ENCODE peak calls at places on chromosomes 5 and 9, in four cellular contexts. G, O, W and N are unnamed samples.

GRCh38 chr5:73122875-73123810 is 2.8 kb downstream of the TMEM171 start:
- DNase-seq in O (peak; percentile 77), W (no peak), G (no peak), N (no peak)

GRCh38 chr5:6823996-6824395 is 110.8 kb downstream of the TENT4A start:
- DNase-seq in G (no peak), O (no peak), W (no peak), N (no peak)

GRCh38 chr9:68669189-68669588 is 35.9 kb upstream of the PIP5K1B start:
- DNase-seq in O (no peak), G (no peak), W (no peak), N (no peak)

GRCh38 chr5:142053434-142054253 is 40.8 kb upstream of the GNPDA1 start:
- DNase-seq in O (peak; percentile 64), G (no peak), W (no peak), N (peak; percentile 14)

GRCh38 chr5:173786296-173787187 is 101.6 kb upstream of the CPEB4 start:
- DNase-seq in O (no peak), W (no peak), G (peak; percentile 78), N (no peak)

GRCh38 chr9:137030528-137030927 is 1.4 kb downstream of the FUT7 start:
- DNase-seq in O (no peak), W (peak; percentile 56), G (no peak), N (no peak)

GRCh38 chr5:172828911-172829431 is 5.1 kb upstream of the ERGIC1 start:
- DNase-seq in G (no peak), W (no peak), O (no peak), N (no peak)

GRCh38 chr9:100598641-100599145 is 20.8 kb downstream of the CAVIN4 start:
- DNase-seq in O (peak; percentile 94), W (peak; percentile 82), G (peak; percentile 77), N (peak; percentile 30)

GRCh38 chr9:91898451-91899433 is 51.3 kb downstream of the ROR2 start:
- DNase-seq in G (peak; percentile 79), O (peak; percentile 83), W (no peak), N (no peak)

GRCh38 chr5:139552893-139553575 is 8.1 kb upstream of the UBE2D2 start:
- DNase-seq in G (no peak), W (no peak), O (no peak), N (no peak)

GRCh38 chr9:114088571-114089170 is 10.4 kb downstream of the KIF12 start:
- DNase-seq in O (peak; percentile 53), G (no peak), W (no peak), N (no peak)

GRCh38 chr5:61200582-61201155 is 38.4 kb upstream of the SMIM15 start:
- DNase-seq in O (no peak), W (no peak), G (no peak), N (no peak)

GRCh38 chr5:51465165-51465564 is 81.9 kb downstream of the ISL1 start:
- DNase-seq in G (no peak), O (no peak), W (no peak), N (no peak)

GRCh38 chr9:117034862-117035261 is 347.8 kb downstream of the TRIM32 start:
- DNase-seq in W (no peak), G (no peak), O (no peak), N (no peak)

GRCh38 chr5:59790399-59791130 is 103.0 kb downstream of the PDE4D start:
- DNase-seq in W (no peak), O (no peak), G (no peak), N (no peak)

GRCh38 chr9:84136119-84136868 is 155.7 kb downstream of the RMI1 start:
- DNase-seq in G (no peak), W (no peak), O (no peak), N (no peak)

GRCh38 chr5:57862471-57863282 is 380.1 kb upstream of the ACTBL2 start:
- DNase-seq in W (peak; percentile 27), G (no peak), O (no peak), N (no peak)

GRCh38 chr5:126680215-126680817 is 79.6 kb downstream of the PHAX start:
- DNase-seq in W (no peak), O (no peak), G (peak; percentile 77), N (no peak)

GRCh38 chr5:153640293-153640692 is 149.8 kb downstream of the GRIA1 start:
- DNase-seq in W (no peak), G (no peak), O (no peak), N (no peak)

GRCh38 chr9:31347082-31347617 is 1037.3 kb upstream of the ACO1 start:
- DNase-seq in G (no peak), W (no peak), O (no peak), N (no peak)

GRCh38 chr9:88799706-88800682 is 191.3 kb upstream of the S1PR3 start:
- DNase-seq in G (peak; percentile 55), W (no peak), O (peak; percentile 23), N (no peak)

GRCh38 chr9:37178742-37179141 is 58.4 kb downstream of the ZCCHC7 start:
- DNase-seq in G (no peak), O (no peak), W (no peak), N (no peak)

GRCh38 chr5:13143630-13144029 is 800.9 kb downstream of the DNAH5 start:
- DNase-seq in O (no peak), W (no peak), G (no peak), N (no peak)

GRCh38 chr5:7828269-7828668 is 22.7 kb downstream of the CFAP90 start:
- DNase-seq in G (no peak), W (peak; percentile 46), O (no peak), N (no peak)

GRCh38 chr5:16570121-16570815 is 46.5 kb downstream of the RETREG1 start:
- DNase-seq in O (no peak), W (no peak), G (no peak), N (no peak)

GRCh38 chr5:33726422-33727165 is 165.2 kb downstream of the ADAMTS12 start:
- DNase-seq in G (no peak), O (no peak), W (no peak), N (no peak)

GRCh38 chr5:77993799-77994318 is 217.7 kb upstream of the TBCA start:
- DNase-seq in G (no peak), O (no peak), W (no peak), N (no peak)

GRCh38 chr5:59744531-59744992 is 149.0 kb downstream of the PDE4D start:
- DNase-seq in G (no peak), W (no peak), O (no peak), N (no peak)

GRCh38 chr9:34647084-34647403 is 569 bp downstream of the GALT start:
- DNase-seq in W (no peak), O (no peak), G (no peak), N (no peak)

GRCh38 chr9:34648673-34649072 is 2.2 kb downstream of the GALT start:
- DNase-seq in G (no peak), O (no peak), W (no peak), N (no peak)

GRCh38 chr9:34644766-34645314 is 1.6 kb upstream of the GALT start:
- DNase-seq in W (no peak), O (no peak), G (no peak), N (no peak)

GRCh38 chr9:34647651-34648050 is 1.2 kb downstream of the GALT start:
- DNase-seq in O (no peak), G (peak; percentile 35), W (no peak), N (no peak)

DNA sequence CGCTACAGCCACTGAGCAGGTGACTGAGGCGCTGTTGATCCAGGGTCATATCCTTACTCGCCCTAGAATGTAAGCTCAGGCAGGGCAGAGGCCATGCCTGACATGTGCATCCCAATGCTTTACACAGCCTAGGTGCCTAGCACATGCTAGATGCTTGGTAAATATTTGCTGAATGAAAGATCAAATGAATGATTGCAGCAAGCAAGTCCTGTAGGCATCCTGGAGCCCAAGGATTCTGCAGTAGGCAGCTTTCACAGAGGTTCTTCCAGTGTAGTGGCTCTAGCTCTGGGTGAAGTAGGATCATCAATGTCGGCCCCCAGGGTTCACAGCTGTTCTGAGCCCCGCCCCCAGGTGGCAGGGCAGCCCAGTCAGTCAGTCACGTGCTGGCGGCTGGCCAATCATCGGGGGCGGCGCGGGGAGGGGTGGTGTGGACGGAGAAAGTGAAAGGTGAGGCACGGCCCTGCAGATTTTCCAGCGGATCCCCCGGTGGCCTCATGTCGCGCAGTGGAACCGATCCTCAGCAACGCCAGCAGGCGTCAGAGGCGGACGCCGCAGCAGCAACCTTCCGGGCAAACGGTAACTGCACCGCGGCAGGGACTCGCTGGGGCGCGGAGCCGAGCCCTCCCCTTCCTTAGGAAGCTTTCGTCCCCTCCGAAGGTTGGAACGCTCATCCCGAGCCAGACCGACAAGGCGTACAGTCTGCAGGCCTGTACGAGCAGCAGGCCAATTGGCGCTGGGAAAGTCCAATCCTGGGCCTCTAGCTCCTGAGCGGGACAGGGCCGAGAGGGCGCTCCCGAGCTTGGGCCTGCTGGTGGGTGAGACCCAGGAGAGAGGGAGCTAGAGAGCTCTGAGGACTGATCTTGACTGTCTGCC is at the start of gene GALT:
- DNase-seq in G (peak; percentile 96), O (peak; percentile 99), W (peak; percentile 96), N (peak; percentile 85)
- TF ChIP-seq POLR2A in G (peak; percentile 70), O (no peak), W (no peak), N (peak; percentile 55)

DNA sequence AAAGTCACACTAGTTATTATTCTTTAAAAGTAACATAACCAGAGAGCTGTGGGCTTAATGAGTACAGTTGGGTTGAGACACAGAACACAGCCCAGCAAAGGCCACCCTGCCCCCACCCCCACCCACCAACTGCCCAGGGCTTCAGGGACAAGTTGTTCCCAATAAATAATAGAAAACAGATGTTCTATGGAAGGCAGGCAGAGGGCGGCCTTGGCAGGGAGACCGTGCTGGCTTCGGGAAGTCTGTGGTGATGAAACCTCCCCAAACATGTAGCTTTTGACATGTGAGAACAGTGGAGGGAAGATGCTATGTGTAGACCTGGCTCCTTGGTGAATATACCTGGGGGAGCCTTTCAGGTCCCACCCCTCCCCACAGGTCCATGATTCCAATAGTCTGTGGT is 10.0 kb downstream of the TRAF1 start:
- DNase-seq in W (no peak), G (no peak), O (peak; percentile 95), N (peak; percentile 76)
- TF ChIP-seq CTCF in W (no peak), G (peak; percentile 6), O (no peak), N (peak; percentile 17)

DNA sequence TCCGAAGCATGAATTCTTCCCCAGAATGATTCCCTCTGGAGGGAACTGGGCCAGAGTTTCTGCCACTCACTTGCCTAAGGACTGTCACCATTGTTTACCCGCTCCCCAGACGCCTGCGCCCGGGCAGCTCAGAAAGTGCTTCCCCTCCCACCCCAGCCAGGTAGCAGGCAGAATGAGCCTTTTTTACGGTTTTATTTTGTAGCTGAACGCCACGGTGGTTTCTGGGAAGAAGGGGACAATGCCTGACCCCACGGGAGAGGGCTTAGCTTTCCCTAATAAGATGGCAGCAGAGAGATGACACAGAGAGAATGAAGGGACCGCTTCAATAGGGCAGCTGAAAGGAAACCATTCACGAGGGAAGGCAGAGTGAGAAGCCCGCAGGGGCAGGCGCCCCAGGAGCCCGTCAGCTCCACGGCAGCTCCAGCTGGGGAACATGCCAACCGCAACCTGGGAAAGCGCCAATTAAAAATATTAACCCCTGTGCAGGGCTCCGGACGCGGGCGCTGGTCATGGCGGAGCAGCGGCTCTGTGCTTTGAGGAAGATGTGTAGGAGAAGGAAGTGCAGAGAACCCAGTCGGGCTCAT is 20.4 kb upstream of the NTNG2 start:
- DNase-seq in G (no peak), W (no peak), O (no peak), N (no peak)
- H3K4me3 ChIP-seq in G (no peak overlapping the region), W (peak overlapping the region; percentile 12), O (no peak overlapping the region), N (peak overlapping the region; percentile 33)

GRCh38 chr5:71946631-71947030 is 160.6 kb upstream of the MAP1B start:
- DNase-seq in O (no peak), W (no peak), G (no peak), N (no peak)

GRCh38 chr5:71943874-71944273 is 163.4 kb upstream of the MAP1B start:
- DNase-seq in W (no peak), O (no peak), G (no peak), N (no peak)

DNA sequence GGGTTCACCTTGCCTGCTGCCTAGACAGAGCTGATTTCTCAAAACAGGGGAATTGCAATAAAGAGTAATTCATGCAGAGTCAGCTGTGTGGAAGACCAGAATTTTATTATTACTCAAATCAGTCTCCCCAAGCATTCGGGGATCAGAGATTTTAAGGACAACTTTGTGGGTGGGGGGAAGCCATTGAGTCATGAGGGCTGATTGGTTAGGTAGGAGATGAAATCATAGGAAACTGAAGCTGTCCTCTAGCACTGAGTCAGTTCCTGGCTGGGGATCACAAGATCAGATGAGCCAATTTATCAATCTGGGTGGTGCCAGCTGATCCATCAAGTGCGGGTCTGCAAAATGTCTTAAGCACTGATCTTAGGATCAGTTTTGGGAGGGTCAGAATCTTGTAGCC is 159.1 kb upstream of the MAP1B start:
- DNase-seq in G (no peak), W (no peak), O (no peak), N (no peak)
- TF ChIP-seq POLR2A in G (no peak), W (no peak), O (no peak), N (no peak)